ENCODE peak calls at places on chromosomes 7 and 10, in six cellular contexts. U is dorsolateral prefrontal cortex, F is fibroblast of lung, N is cardiac fibroblast, A is neural crest cell, K is pancreas. X is an unnamed sample.

GRCh38 chr7:115356139-115356746 is 434.3 kb downstream of the MDFIC start:
- DNase-seq in N (peak; percentile 53), F (peak; percentile 13), K (no peak), U (no peak), A (no peak), X (no peak)

GRCh38 chr10:44715081-44715480 is 196.1 kb upstream of the TMEM72 start:
- DNase-seq in K (no peak), U (no peak), F (peak; percentile 96), A (no peak), N (peak; percentile 18), X (no peak)

GRCh38 chr7:14235056-14235455 is 245.6 kb upstream of the ETV1 start:
- DNase-seq in K (no peak), U (no peak), F (no peak), A (no peak), N (no peak), X (no peak)

GRCh38 chr7:74199551-74200355 is 10.1 kb upstream of the LAT2 start:
- DNase-seq in F (peak; percentile 67), K (no peak), N (no peak), U (no peak), A (no peak), X (no peak)

GRCh38 chr10:11683529-11684320 is 58.5 kb upstream of the ECHDC3 start:
- DNase-seq in F (no peak), K (no peak), U (no peak), A (no peak), N (no peak), X (no peak)

GRCh38 chr7:92695308-92696261 is 105.4 kb upstream of the FAM133B start:
- DNase-seq in K (peak; percentile 73), U (no peak), F (peak; percentile 89), A (peak; percentile 35), N (peak; percentile 93), X (no peak)

GRCh38 chr10:14571866-14572507 is 202.7 kb downstream of the FAM107B start:
- DNase-seq in U (no peak), A (no peak), F (peak; percentile 68), N (peak; percentile 46), K (peak; percentile 87), X (no peak)

GRCh38 chr7:16926283-16926682 is 44.5 kb upstream of the AGR3 start:
- DNase-seq in N (peak; percentile 75), U (no peak), F (peak; percentile 71), A (no peak), K (no peak), X (no peak)

GRCh38 chr7:80088705-80089104 is 45.9 kb upstream of the GNAI1 start:
- DNase-seq in U (no peak), A (no peak), F (peak; percentile 27), N (peak; percentile 38), K (no peak), X (no peak)

DNA sequence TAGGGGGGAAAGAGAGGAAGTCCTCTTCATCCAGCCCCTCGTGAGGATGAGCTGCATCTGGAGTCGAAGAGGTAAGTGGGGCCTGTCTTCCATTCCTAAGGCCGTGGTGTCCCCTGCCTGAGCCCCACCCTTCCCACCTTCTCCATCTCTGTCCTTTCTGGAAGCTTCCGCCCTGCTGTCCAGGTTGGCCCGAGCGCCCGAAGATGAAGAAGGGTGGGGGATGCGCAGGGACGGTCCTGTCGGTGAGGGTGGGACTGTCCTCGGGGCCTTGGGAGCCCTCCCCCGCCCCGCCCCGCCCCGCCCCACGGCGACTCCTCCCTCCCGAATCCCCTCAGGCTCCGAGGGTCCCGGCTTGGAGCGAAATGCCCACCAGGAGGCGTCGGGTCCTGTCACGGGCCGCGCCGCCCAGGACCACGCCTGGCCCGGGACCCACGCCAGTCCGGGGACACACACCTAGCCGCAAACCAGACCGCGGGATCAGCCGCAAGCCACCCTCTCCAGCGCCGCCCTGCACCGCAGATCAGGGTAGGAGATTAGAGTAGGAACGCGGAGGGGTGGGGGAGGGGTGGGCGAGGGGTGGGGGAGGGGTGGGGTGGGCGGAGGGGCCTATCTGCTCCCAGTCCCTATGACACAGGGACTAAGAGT is 15.3 kb downstream of the GPRIN2 start:
- DNase-seq in K (peak; percentile 12), A (peak; percentile 82), F (peak; percentile 24), N (no peak), U (peak; percentile 35), X (no peak)
- TF ChIP-seq CTCF in K (no peak), A (peak; percentile 65), F (peak; percentile 20), N (no peak), U (no peak), X (no peak)

GRCh38 chr10:90787906-90788491 is 69.8 kb downstream of the HTR7 start:
- DNase-seq in K (no peak), A (peak; percentile 41), N (peak; percentile 63), U (no peak), F (peak; percentile 24), X (no peak)
- TF ChIP-seq CTCF in K (peak; percentile 46), A (peak; percentile 82), N (peak; percentile 92), U (peak; percentile 56), F (peak; percentile 97), X (peak; percentile 89)

DNA sequence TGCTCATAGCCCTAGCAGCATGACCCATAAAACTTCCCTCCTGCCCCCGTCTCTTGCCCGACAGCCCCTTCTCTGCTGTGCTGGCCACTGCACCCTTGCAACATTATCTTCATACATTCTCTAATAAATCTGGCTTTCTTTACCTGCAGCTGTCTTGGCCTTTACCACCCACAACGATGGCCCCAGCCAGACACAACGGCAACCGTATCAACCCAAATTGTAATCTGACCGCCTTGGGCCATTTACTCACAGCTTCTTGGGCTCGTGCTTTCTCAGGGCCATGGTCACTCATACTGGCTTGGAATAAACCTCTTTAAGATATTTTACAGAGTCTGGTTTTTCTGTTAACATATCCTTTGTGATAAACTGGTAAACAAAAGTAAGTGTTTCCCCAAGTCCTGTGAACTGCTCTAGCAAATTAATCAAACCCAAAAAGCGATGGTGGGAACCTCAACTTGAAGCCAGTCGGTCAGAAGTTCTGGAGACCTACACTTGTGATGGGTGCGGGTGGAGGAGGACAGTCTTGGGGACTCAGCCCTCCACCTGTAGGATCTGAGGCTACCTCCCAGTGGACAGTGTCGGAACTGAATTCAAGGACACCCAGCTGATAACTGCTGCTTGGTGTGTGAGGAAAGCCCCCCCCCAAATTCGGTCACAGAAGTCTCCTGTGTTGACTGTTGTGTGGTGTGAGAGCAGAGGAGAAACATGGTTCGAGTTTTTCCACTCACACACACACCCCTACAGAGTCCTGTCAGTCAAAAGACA is 87.6 kb upstream of the ATP6V0A4 start:
- DNase-seq in N (no peak), F (no peak), U (no peak), K (no peak), A (no peak), X (no peak)
- TF ChIP-seq CTCF in N (no peak), F (no peak), U (no peak), K (no peak), A (no peak), X (no peak)

GRCh38 chr7:140723574-140723973 is 27.1 kb downstream of the NDUFB2 start:
- DNase-seq in F (no peak), U (no peak), N (no peak), A (no peak), K (no peak), X (no peak)

GRCh38 chr7:140724706-140725105 is 28.2 kb downstream of the NDUFB2 start:
- DNase-seq in K (no peak), U (no peak), F (no peak), N (no peak), A (no peak), X (no peak)

GRCh38 chr7:140723002-140723401 is 26.5 kb downstream of the NDUFB2 start:
- DNase-seq in K (no peak), N (no peak), F (no peak), U (no peak), A (no peak), X (no peak)

GRCh38 chr7:140722254-140722653 is 25.7 kb downstream of the NDUFB2 start:
- DNase-seq in K (no peak), N (no peak), U (no peak), F (no peak), A (no peak), X (no peak)

GRCh38 chr7:140726304-140726703 is 29.8 kb downstream of the NDUFB2 start:
- DNase-seq in U (no peak), N (peak; percentile 38), F (peak; percentile 14), A (no peak), K (no peak), X (no peak)
- TF ChIP-seq CTCF in U (peak; percentile 30), N (peak; percentile 44), F (peak; percentile 56), A (peak; percentile 57), K (no peak), X (peak; percentile 30)

DNA sequence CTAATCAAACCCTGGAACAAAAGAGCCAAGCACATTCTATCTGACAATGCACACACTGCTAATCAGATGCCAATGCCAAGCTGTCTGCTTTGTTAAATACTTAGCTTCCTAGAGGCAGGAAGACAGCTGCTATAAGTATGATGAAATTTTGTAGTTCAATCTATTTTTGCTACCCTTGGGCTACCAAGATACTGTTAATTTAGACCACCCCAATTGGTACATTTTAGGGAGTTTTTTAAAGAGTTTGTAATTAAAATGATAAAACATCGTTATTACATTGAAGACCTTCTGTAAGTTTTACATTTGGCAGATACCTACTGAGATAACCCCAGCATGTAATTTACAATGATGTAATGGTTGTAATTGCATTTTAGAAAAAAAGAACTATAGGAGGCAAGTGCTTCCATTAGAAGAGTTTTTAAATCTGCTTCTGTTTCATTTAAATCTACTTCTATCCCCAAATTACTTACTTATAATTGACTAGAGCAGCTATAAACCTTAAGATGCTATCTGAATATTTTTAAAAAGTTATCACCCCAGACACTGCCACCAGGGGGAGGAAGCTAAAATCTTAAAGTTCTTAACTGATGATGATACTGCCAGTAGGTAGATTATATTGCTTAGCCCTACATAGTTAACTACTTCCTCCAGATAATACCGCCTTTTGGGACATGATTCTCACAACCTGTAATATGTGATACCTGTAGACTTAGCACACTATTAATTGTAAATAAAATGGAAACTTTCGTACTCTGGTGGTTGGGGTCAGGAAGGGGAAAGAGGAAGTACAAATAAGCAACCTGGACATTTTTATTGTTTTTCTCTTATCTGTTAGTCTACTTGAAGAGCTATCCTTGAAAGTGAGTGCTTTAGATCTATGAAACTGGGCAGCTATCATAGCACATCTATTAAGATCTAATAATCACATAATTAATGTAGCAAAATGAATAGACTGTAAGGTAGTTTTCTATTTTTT is 268.8 kb downstream of the ADK start:
- DNase-seq in N (peak; percentile 15), A (no peak), K (no peak), U (no peak), F (peak; percentile 16), X (no peak)
- TF ChIP-seq CTCF in N (peak; percentile 38), A (peak; percentile 70), K (no peak), U (peak; percentile 35), F (peak; percentile 50), X (peak; percentile 45)